ENCODE peak calls at places on chromosomes 4 and X, in five cellular contexts. N, D, P, O and R are unnamed samples.

GRCh38 chr4:139492429-139492828 is 38.5 kb downstream of the RAB33B start:
- DNase-seq in N (no peak), D (no peak), P (no peak), O (no peak), R (no peak)

GRCh38 chr4:37430718-37431416 is 186.3 kb downstream of the NWD2 start:
- DNase-seq in N (no peak), D (no peak), P (no peak), O (no peak), R (no peak)

GRCh38 chrX:19866626-19867410 is 20.6 kb downstream of the SH3KBP1 start:
- DNase-seq in N (no peak), D (no peak), P (no peak), O (no peak), R (no peak)

GRCh38 chrX:122739770-122740169 is 444.3 kb upstream of the GRIA3 start:
- DNase-seq in N (no peak), D (no peak), P (no peak), O (no peak), R (no peak)

GRCh38 chrX:39212456-39212855 is 411.2 kb downstream of the MID1IP1 start:
- DNase-seq in N (no peak), D (no peak), P (no peak), O (no peak), R (no peak)

GRCh38 chr4:176793060-176793605 is 411 bp upstream of the VEGFC start:
- DNase-seq in N (no peak), D (no peak), P (peak; percentile 61), O (no peak), R (no peak)

GRCh38 chrX:107571296-107571998 is 56.9 kb upstream of the PRPS1 start:
- DNase-seq in N (no peak), D (no peak), P (no peak), O (no peak), R (no peak)

GRCh38 chrX:13658602-13659001 is 5.7 kb downstream of the TCEANC start:
- DNase-seq in N (no peak), D (no peak), P (no peak), O (no peak), R (no peak)

GRCh38 chrX:152632445-152633097 is 5.1 kb upstream of the GABRQ start:
- DNase-seq in N (no peak), D (peak; percentile 57), P (no peak), O (no peak), R (no peak)

GRCh38 chrX:77595848-77596247 is 148.7 kb downstream of the FGF16 start:
- DNase-seq in N (no peak), D (no peak), P (no peak), O (no peak), R (no peak)

GRCh38 chr4:175273995-175274753 is 356.0 kb downstream of the ADAM29 start:
- DNase-seq in N (no peak), D (no peak), P (no peak), O (no peak), R (no peak)

GRCh38 chr4:89134775-89135319 is 23.5 kb downstream of the TIGD2 start:
- DNase-seq in N (no peak), D (no peak), P (no peak), O (no peak), R (no peak)

GRCh38 chr4:168605411-168605810 is 108.6 kb downstream of the PALLD start:
- DNase-seq in N (no peak), D (no peak), P (no peak), O (no peak), R (no peak)

GRCh38 chrX:150482537-150483217 is 85.7 kb upstream of the MTM1 start:
- DNase-seq in N (no peak), D (no peak), P (no peak), O (no peak), R (peak; percentile 21)

GRCh38 chr4:112416464-112416863 is 99.5 kb downstream of the NEUROG2 start:
- DNase-seq in N (no peak), D (no peak), P (no peak), O (no peak), R (no peak)

GRCh38 chrX:100829730-100830129 is 9.5 kb downstream of the CSTF2 start:
- DNase-seq in N (no peak), D (no peak), P (no peak), O (no peak), R (no peak)

GRCh38 chr4:24967346-24967745 is 54.5 kb upstream of the CCDC149 start:
- DNase-seq in N (no peak), D (no peak), P (no peak), O (no peak), R (no peak)